ENCODE peak calls at places on chromosomes 5 and 9, in six cellular contexts. X, J, U, L, N and Q are unnamed samples.

GRCh38 chr9:135275163-135275925 is 187.9 kb downstream of the OLFM1 start:
- DNase-seq in X (peak), J (no peak), U (no peak), L (no peak), N (peak), Q (no peak)

GRCh38 chr5:141757402-141757801 is 75.4 kb upstream of the ARAP3 start:
- DNase-seq in X (peak), J (no peak), U (no peak), L (peak), N (no peak), Q (no peak)

GRCh38 chr9:111838439-111838838 is 43.7 kb upstream of the SHOC1 start:
- DNase-seq in X (no peak), J (no peak), U (no peak), L (no peak), N (no peak), Q (no peak)

GRCh38 chr9:95769909-95770433 is 105.5 kb upstream of the ERCC6L2 start:
- DNase-seq in X (no peak), J (no peak), U (no peak), L (no peak), N (no peak), Q (no peak)

GRCh38 chr9:127117801-127118200 is 4.6 kb downstream of the ANGPTL2 start:
- DNase-seq in X (no peak), J (no peak), U (no peak), L (no peak), N (no peak), Q (no peak)

GRCh38 chr5:107215581-107215980 is 455.2 kb downstream of the EFNA5 start:
- DNase-seq in X (no peak), J (no peak), U (no peak), L (no peak), N (no peak), Q (no peak)

GRCh38 chr5:136199408-136199807 is 6.4 kb upstream of the SMIM32 start:
- DNase-seq in X (no peak), J (no peak), U (no peak), L (no peak), N (no peak), Q (no peak)

GRCh38 chr5:32692066-32692746 is 18.9 kb upstream of the NPR3 start:
- DNase-seq in X (no peak), J (no peak), U (no peak), L (peak), N (no peak), Q (peak)

GRCh38 chr9:15308511-15308910 is 1.5 kb upstream of the TTC39B start:
- DNase-seq in X (no peak), J (no peak), U (no peak), L (peak), N (no peak), Q (no peak)

GRCh38 chr9:534886-535285 is 306.6 kb upstream of the DMRT1 start:
- DNase-seq in X (peak), J (no peak), U (no peak), L (no peak), N (no peak), Q (no peak)

GRCh38 chr5:45578270-45578669 is 117.9 kb downstream of the HCN1 start:
- DNase-seq in X (no peak), J (no peak), U (no peak), L (no peak), N (no peak), Q (peak)

GRCh38 chr5:78666041-78666444 is 17.5 kb upstream of the LHFPL2 start:
- DNase-seq in X (no peak), J (no peak), U (no peak), L (peak), N (no peak), Q (no peak)